ENCODE peak calls at places on chromosomes 4 and X, in four cellular contexts. G, O, J and P are unnamed samples.

GRCh38 chr4:836003-836511 is 10.1 kb upstream of the CPLX1 start:
- DNase-seq in J (no peak), G (no peak), O (no peak), P (no peak)

GRCh38 chrX:152959626-152960025 is 34.3 kb downstream of the PNMA5 start:
- DNase-seq in O (no peak), J (no peak), G (no peak), P (no peak)

GRCh38 chr4:80263541-80264351 is 2.7 kb upstream of the FGF5 start:
- DNase-seq in G (no peak), J (no peak), O (peak; percentile 15), P (no peak)

GRCh38 chr4:830776-831482 is 5.0 kb upstream of the CPLX1 start:
- DNase-seq in O (no peak), J (no peak), G (no peak), P (no peak)

GRCh38 chr4:157590679-157591078 is 370.2 kb downstream of the GRIA2 start:
- DNase-seq in J (no peak), O (no peak), G (no peak), P (no peak)

GRCh38 chr4:37762294-37763163 is 64.0 kb upstream of the PGM2 start:
- DNase-seq in O (peak; percentile 61), J (peak; percentile 47), G (peak; percentile 46), P (peak; percentile 29)

GRCh38 chr4:140130677-140131076 is 23.3 kb downstream of the MAML3 start:
- DNase-seq in O (no peak), G (no peak), J (peak; percentile 86), P (peak; percentile 81)

GRCh38 chrX:39689374-39690104 is 408.2 kb downstream of the BCOR start:
- DNase-seq in G (no peak), J (no peak), O (no peak), P (no peak)

GRCh38 chrX:9148626-9149385 is 114.9 kb upstream of the FAM9B start:
- DNase-seq in G (peak; percentile 62), J (peak; percentile 80), O (peak; percentile 64), P (peak; percentile 78)

GRCh38 chr4:41217020-41217333 is 2.6 kb upstream of the APBB2 start:
- DNase-seq in O (no peak), G (no peak), J (no peak), P (no peak)

GRCh38 chr4:41215969-41216293 is 1.6 kb upstream of the APBB2 start:
- DNase-seq in J (no peak), G (no peak), O (no peak), P (no peak)

GRCh38 chr4:41215155-41215554 is 813 bp upstream of the APBB2 start:
- DNase-seq in J (no peak), O (no peak), G (no peak), P (no peak)

GRCh38 chr4:41217373-41217772 is 3.0 kb upstream of the APBB2 start:
- DNase-seq in G (no peak), J (no peak), O (no peak), P (no peak)

DNA sequence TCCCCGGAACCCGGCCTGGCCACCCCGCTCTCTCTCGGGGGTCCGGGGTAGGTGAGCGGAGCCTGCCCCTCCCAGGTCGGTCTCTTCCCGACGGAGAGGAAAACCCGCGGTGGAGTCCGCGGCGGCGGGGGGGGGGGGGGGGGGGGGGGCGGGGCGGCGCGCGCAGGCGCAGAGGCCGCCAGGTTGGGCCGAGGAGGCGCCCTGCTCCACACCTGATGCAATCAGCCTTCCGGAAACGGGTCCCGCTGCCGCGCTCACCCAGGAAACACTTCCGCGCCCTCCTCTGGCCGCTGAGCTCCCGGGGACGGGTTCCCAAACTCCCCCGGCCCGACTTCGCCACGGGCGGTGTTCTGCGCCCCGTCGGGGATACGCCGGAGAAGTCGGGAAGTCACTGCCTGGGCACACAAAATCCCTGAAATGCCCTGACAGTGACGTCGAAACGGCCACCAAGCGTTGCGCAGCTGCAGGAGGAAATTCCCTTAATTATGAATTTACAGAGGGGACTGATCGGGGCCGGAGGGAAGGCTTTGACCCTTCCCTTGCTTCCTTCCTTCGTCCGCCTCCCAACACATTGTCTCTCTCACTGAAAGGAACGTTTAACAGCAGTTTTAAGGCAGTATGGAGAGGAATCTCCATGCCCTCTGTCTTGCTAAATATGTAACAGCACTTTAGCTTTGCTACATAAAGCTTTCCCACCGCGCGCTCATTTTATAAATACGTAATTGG is 2.1 kb upstream of the APBB2 start:
- DNase-seq in J (peak; percentile 65), G (peak; percentile 76), O (peak; percentile 82), P (peak; percentile 59)
- TF ChIP-seq CTCF in J (peak; percentile 45), G (peak; percentile 44), O (peak; percentile 35), P (peak; percentile 60)

GRCh38 chrX:73478961-73479360 is 32.1 kb downstream of the CDX4 start:
- DNase-seq in G (no peak), O (no peak), J (no peak), P (no peak)
- TF ChIP-seq CTCF in G (no peak), O (no peak), J (no peak), P (no peak)

GRCh38 chr4:32417113-32417704 is 1697.0 kb downstream of the PCDH7 start:
- DNase-seq in O (no peak), J (no peak), G (peak; percentile 4), P (no peak)
- TF ChIP-seq CTCF in O (peak; percentile 22), J (peak; percentile 22), G (peak; percentile 4), P (no peak)

GRCh38 chrX:49880668-49881067 is 1.4 kb downstream of the USP27X start:
- DNase-seq in G (no peak), J (no peak), O (no peak), P (no peak)

GRCh38 chrX:49877397-49878101 is 1.7 kb upstream of the USP27X start:
- DNase-seq in G (no peak), J (no peak), O (no peak), P (no peak)

GRCh38 chrX:49879656-49880277 is 483 bp downstream of the USP27X start:
- DNase-seq in G (no peak), O (peak; percentile 1), J (no peak), P (no peak)

GRCh38 chrX:49878128-49878833 is 1.0 kb upstream of the USP27X start:
- DNase-seq in O (no peak), G (peak; percentile 0), J (no peak), P (no peak)

GRCh38 chrX:49878834-49879655 is at the start of gene USP27X:
- DNase-seq in G (peak; percentile 89), O (peak; percentile 88), J (peak; percentile 82), P (peak; percentile 82)
- TF ChIP-seq CTCF in G (peak; percentile 50), O (peak; percentile 60), J (peak; percentile 44), P (peak; percentile 77)